ENCODE peak calls at places on chromosome 7, in four cellular contexts. One of them, this sample, is unnamed.
A peak's percentile ranks its signal among the peaks of the same experiment; 100 is the strongest.

GRCh38 chr7:75019800-75020199 is 53.8 kb downstream of the RCC1L start:
- DNase-seq in MM.1S: no peak
- DNase-seq in aorta: no peak
- DNase-seq in tibial artery: no peak
- DNase-seq in this sample: no peak

GRCh38 chr7:142554555-142555532 is 194.4 kb upstream of the PRSS1 start:
- DNase-seq in MM.1S: no peak
- DNase-seq in aorta: no peak
- DNase-seq in tibial artery: no peak
- DNase-seq in this sample: no peak

GRCh38 chr7:131726680-131727079 is 170.3 kb upstream of the PODXL start:
- DNase-seq in MM.1S: no peak
- DNase-seq in aorta: no peak
- DNase-seq in tibial artery: no peak
- DNase-seq in this sample: no peak

GRCh38 chr7:15461576-15461975 is 100.2 kb downstream of the AGMO start:
- DNase-seq in MM.1S: no peak
- DNase-seq in aorta: no peak
- DNase-seq in tibial artery: no peak
- DNase-seq in this sample: no peak

GRCh38 chr7:95690367-95690947 is 81.9 kb upstream of the DYNC1I1 start:
- DNase-seq in MM.1S: peak; percentile 51
- DNase-seq in aorta: no peak
- DNase-seq in tibial artery: no peak
- DNase-seq in this sample: peak; percentile 60

GRCh38 chr7:81081626-81082025 is 162.8 kb upstream of the SEMA3C start:
- DNase-seq in MM.1S: no peak
- DNase-seq in aorta: no peak
- DNase-seq in tibial artery: no peak
- DNase-seq in this sample: no peak

GRCh38 chr7:94512735-94513564 is 3.3 kb downstream of the CASD1 start:
- DNase-seq in MM.1S: no peak
- DNase-seq in aorta: no peak
- DNase-seq in tibial artery: no peak
- DNase-seq in this sample: no peak

GRCh38 chr7:42502022-42502421 is 265.0 kb upstream of the GLI3 start:
- DNase-seq in MM.1S: no peak
- DNase-seq in aorta: no peak
- DNase-seq in tibial artery: no peak
- DNase-seq in this sample: no peak

GRCh38 chr7:30040938-30041337 is 12.7 kb downstream of the PLEKHA8 start:
- DNase-seq in MM.1S: no peak
- DNase-seq in aorta: no peak
- DNase-seq in tibial artery: no peak
- DNase-seq in this sample: no peak

DNA sequence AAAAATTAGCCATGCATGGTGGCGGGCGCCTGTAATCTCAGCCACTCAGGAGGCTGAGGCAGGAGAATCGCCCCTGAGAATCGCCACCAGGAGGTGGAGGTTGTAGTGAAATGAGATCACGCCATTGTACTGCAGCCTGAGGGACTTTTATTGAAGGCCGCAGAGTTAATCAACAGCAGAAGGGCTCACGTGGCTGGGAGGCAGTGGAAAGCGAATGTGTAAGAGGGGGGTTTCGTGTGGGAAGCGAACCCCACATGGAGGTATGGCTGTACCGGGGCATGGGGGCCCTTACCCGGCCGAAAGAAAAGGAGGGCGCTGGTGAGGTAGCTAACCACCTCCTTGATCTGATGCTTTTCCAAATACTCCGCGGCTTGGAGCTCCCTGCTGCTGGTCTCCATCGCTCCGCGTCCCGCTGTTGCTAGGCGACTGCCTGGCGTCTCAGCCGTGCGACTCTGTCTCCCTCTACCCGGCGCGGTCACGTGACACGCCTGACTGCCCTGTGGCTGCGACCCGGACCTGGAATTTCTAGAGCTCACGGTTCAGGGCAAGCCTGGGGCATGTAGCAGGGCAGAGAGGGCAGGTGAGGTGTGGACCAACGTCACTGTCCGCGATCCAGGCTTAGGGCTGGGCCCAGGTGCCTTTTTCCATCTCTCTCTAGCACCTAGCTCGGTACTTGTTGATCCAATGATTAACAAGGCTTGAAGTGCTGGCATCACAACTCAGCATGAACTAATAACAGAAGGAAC is at the start of gene EFCAB10:
- DNase-seq in MM.1S: peak; percentile 76
- DNase-seq in aorta: peak; percentile 59
- DNase-seq in tibial artery: no peak
- DNase-seq in this sample: no peak
- H3K27ac ChIP-seq in MM.1S: no peak within 1 kb of the TSS
- H3K27ac ChIP-seq in aorta: no peak within 1 kb of the TSS
- H3K27ac ChIP-seq in tibial artery: no peak within 1 kb of the TSS
- H3K27ac ChIP-seq in this sample: no peak within 1 kb of the TSS

GRCh38 chr7:134353411-134353810 is 36.7 kb upstream of the SLC35B4 start:
- DNase-seq in MM.1S: no peak
- DNase-seq in aorta: no peak
- DNase-seq in tibial artery: no peak
- DNase-seq in this sample: no peak
- H3K27ac ChIP-seq in MM.1S: no peak overlapping the region
- H3K27ac ChIP-seq in aorta: no peak overlapping the region
- H3K27ac ChIP-seq in tibial artery: no peak overlapping the region
- H3K27ac ChIP-seq in this sample: no peak overlapping the region

GRCh38 chr7:116709336-116709735 is 37.3 kb downstream of the MET start:
- DNase-seq in MM.1S: no peak
- DNase-seq in aorta: no peak
- DNase-seq in tibial artery: no peak
- DNase-seq in this sample: no peak

GRCh38 chr7:116710764-116711452 is 38.9 kb downstream of the MET start:
- DNase-seq in MM.1S: no peak
- DNase-seq in aorta: no peak
- DNase-seq in tibial artery: no peak
- DNase-seq in this sample: no peak

GRCh38 chr7:116713500-116713899 is 41.5 kb downstream of the MET start:
- DNase-seq in MM.1S: no peak
- DNase-seq in aorta: no peak
- DNase-seq in tibial artery: no peak
- DNase-seq in this sample: no peak

GRCh38 chr7:116713918-116714317 is 41.9 kb downstream of the MET start:
- DNase-seq in MM.1S: no peak
- DNase-seq in aorta: no peak
- DNase-seq in tibial artery: no peak
- DNase-seq in this sample: no peak

DNA sequence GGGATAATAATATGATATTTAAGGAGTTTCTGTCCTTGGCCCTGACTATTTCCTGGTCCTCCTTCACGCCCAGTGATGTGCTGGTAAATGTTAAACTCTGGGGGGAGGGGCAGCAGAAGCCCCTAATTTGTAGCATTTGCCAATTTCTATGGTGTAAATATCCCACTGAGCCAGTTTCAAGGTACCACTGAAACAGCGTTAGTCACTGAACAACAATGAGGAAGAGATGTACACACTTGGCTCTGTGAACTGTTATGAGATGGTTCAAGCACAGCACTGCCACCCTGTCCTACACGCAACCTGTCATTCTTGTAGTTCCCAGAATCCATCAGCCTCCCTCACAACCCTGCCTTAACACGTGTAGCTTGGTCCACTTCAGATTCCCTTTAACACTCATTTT is 39.8 kb downstream of the MET start:
- DNase-seq in MM.1S: no peak
- DNase-seq in aorta: no peak
- DNase-seq in tibial artery: no peak
- DNase-seq in this sample: no peak
- H3K27ac ChIP-seq in MM.1S: no peak overlapping the region
- H3K27ac ChIP-seq in aorta: no peak overlapping the region
- H3K27ac ChIP-seq in tibial artery: no peak overlapping the region
- H3K27ac ChIP-seq in this sample: peak overlapping the region; percentile 19

GRCh38 chr7:138879356-138879755 is 81.4 kb upstream of the ATP6V0A4 start:
- DNase-seq in MM.1S: no peak
- DNase-seq in aorta: no peak
- DNase-seq in tibial artery: no peak
- DNase-seq in this sample: no peak

GRCh38 chr7:138881578-138882188 is 83.7 kb upstream of the ATP6V0A4 start:
- DNase-seq in MM.1S: no peak
- DNase-seq in aorta: no peak
- DNase-seq in tibial artery: no peak
- DNase-seq in this sample: no peak

GRCh38 chr7:138882249-138882648 is 84.3 kb upstream of the ATP6V0A4 start:
- DNase-seq in MM.1S: no peak
- DNase-seq in aorta: no peak
- DNase-seq in tibial artery: no peak
- DNase-seq in this sample: no peak

GRCh38 chr7:138878847-138879246 is 80.9 kb upstream of the ATP6V0A4 start:
- DNase-seq in MM.1S: no peak
- DNase-seq in aorta: no peak
- DNase-seq in tibial artery: no peak
- DNase-seq in this sample: no peak

GRCh38 chr7:138880881-138881577 is 83.0 kb upstream of the ATP6V0A4 start:
- DNase-seq in MM.1S: no peak
- DNase-seq in aorta: peak; percentile 64
- DNase-seq in tibial artery: no peak
- DNase-seq in this sample: no peak
- H3K27ac ChIP-seq in MM.1S: no peak overlapping the region
- H3K27ac ChIP-seq in aorta: no peak overlapping the region
- H3K27ac ChIP-seq in tibial artery: no peak overlapping the region
- H3K27ac ChIP-seq in this sample: no peak overlapping the region

DNA sequence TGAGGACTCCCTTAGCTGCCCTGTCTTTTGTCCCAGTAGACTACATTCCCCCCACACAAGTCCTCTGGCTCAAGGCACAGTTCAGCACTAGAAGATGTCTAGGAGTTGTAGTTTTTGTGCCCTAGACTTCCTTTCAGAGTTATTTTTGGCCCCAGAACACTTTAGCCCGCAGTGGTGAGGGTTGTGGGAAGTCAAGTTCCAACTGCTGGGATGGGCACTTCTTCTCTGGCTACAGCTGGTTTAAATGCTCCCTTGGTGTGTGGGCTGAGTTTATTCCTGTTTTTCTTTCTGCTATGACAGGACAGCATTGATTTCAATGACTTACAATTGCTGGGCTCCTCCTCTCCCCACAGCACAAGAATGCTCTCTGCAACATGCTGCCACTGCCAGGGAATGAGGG is 56.6 kb downstream of the SLC13A1 start:
- DNase-seq in MM.1S: no peak
- DNase-seq in aorta: no peak
- DNase-seq in tibial artery: no peak
- DNase-seq in this sample: no peak
- H3K27ac ChIP-seq in MM.1S: no peak overlapping the region
- H3K27ac ChIP-seq in aorta: no peak overlapping the region
- H3K27ac ChIP-seq in tibial artery: no peak overlapping the region
- H3K27ac ChIP-seq in this sample: no peak overlapping the region

GRCh38 chr7:100691676-100692577 is 2.1 kb downstream of the GIGYF1 start:
- DNase-seq in MM.1S: peak; percentile 74
- DNase-seq in aorta: peak; percentile 83
- DNase-seq in tibial artery: peak; percentile 87
- DNase-seq in this sample: peak; percentile 93

GRCh38 chr7:100696123-100696521 is 2.1 kb upstream of the GIGYF1 start:
- DNase-seq in MM.1S: no peak
- DNase-seq in aorta: peak; percentile 23
- DNase-seq in tibial artery: no peak
- DNase-seq in this sample: no peak

GRCh38 chr7:100693312-100694195 is 496 bp downstream of the GIGYF1 start:
- DNase-seq in MM.1S: no peak
- DNase-seq in aorta: peak; percentile 48
- DNase-seq in tibial artery: no peak
- DNase-seq in this sample: peak; percentile 56

GRCh38 chr7:100692578-100692961 is 1.5 kb downstream of the GIGYF1 start:
- DNase-seq in MM.1S: no peak
- DNase-seq in aorta: no peak
- DNase-seq in tibial artery: no peak
- DNase-seq in this sample: no peak

GRCh38 chr7:100694196-100694745 is at the start of gene GIGYF1:
- DNase-seq in MM.1S: peak; percentile 57
- DNase-seq in aorta: peak; percentile 85
- DNase-seq in tibial artery: peak; percentile 84
- DNase-seq in this sample: peak; percentile 85
- H3K27ac ChIP-seq in MM.1S: no peak within 1 kb of the TSS
- H3K27ac ChIP-seq in aorta: no peak within 1 kb of the TSS
- H3K27ac ChIP-seq in tibial artery: peak within 1 kb of the TSS; percentile 80
- H3K27ac ChIP-seq in this sample: peak within 1 kb of the TSS; percentile 1

GRCh38 chr7:67302113-67303039 is 305.7 kb downstream of the TYW1 start:
- DNase-seq in MM.1S: peak; percentile 99
- DNase-seq in aorta: peak; percentile 100
- DNase-seq in tibial artery: peak; percentile 99
- DNase-seq in this sample: peak; percentile 100

GRCh38 chr7:67301667-67302066 is 305.0 kb downstream of the TYW1 start:
- DNase-seq in MM.1S: peak; percentile 22
- DNase-seq in aorta: no peak
- DNase-seq in tibial artery: no peak
- DNase-seq in this sample: peak; percentile 75
- H3K27ac ChIP-seq in MM.1S: peak overlapping the region; percentile 88
- H3K27ac ChIP-seq in aorta: no peak overlapping the region
- H3K27ac ChIP-seq in tibial artery: peak overlapping the region; percentile 95
- H3K27ac ChIP-seq in this sample: peak overlapping the region; percentile 67

This sample was measured in Karpas-422.